ENCODE peak calls at places on chromosomes 7 and 10, in nine cellular contexts. One of them, this sample, is unnamed.

GRCh38 chr7:64045301-64046040 is at the start of gene ZNF727:
- DNase-seq in Peyer's patch: no peak
- DNase-seq in tibial nerve: peak
- DNase-seq in endothelial cell of umbilical vein: no peak
- DNase-seq in A549: no peak
- DNase-seq in body of pancreas: peak
- DNase-seq in uterus: peak
- DNase-seq in heart left ventricle: peak
- DNase-seq in gastrocnemius medialis: peak
- DNase-seq in this sample: no peak

GRCh38 chr10:113872139-113873030 is 17.9 kb downstream of the NHLRC2 start:
- DNase-seq in A549: no peak
- DNase-seq in Peyer's patch: no peak
- DNase-seq in gastrocnemius medialis: no peak
- DNase-seq in endothelial cell of umbilical vein: no peak
- DNase-seq in body of pancreas: no peak
- DNase-seq in uterus: no peak
- DNase-seq in tibial nerve: no peak
- DNase-seq in heart left ventricle: no peak
- DNase-seq in this sample: peak

GRCh38 chr10:101774589-101775272 is 1.2 kb downstream of the FGF8 start:
- DNase-seq in Peyer's patch: peak
- DNase-seq in endothelial cell of umbilical vein: no peak
- DNase-seq in A549: no peak
- DNase-seq in gastrocnemius medialis: no peak
- DNase-seq in body of pancreas: no peak
- DNase-seq in heart left ventricle: no peak
- DNase-seq in uterus: no peak
- DNase-seq in tibial nerve: no peak
- DNase-seq in this sample: no peak

GRCh38 chr10:98337484-98337883 is 69.5 kb upstream of the LOXL4 start:
- DNase-seq in A549: no peak
- DNase-seq in body of pancreas: no peak
- DNase-seq in endothelial cell of umbilical vein: no peak
- DNase-seq in heart left ventricle: no peak
- DNase-seq in gastrocnemius medialis: no peak
- DNase-seq in Peyer's patch: no peak
- DNase-seq in tibial nerve: no peak
- DNase-seq in uterus: no peak
- DNase-seq in this sample: no peak

GRCh38 chr7:102040569-102040968 is 223.1 kb downstream of the CUX1 start:
- DNase-seq in gastrocnemius medialis: no peak
- DNase-seq in endothelial cell of umbilical vein: no peak
- DNase-seq in uterus: no peak
- DNase-seq in heart left ventricle: peak
- DNase-seq in Peyer's patch: no peak
- DNase-seq in body of pancreas: no peak
- DNase-seq in A549: no peak
- DNase-seq in tibial nerve: no peak
- DNase-seq in this sample: no peak

GRCh38 chr7:467393-467828 is 52.2 kb downstream of the PDGFA start:
- DNase-seq in gastrocnemius medialis: peak
- DNase-seq in uterus: peak
- DNase-seq in tibial nerve: no peak
- DNase-seq in A549: no peak
- DNase-seq in body of pancreas: no peak
- DNase-seq in Peyer's patch: peak
- DNase-seq in heart left ventricle: no peak
- DNase-seq in endothelial cell of umbilical vein: no peak
- DNase-seq in this sample: no peak

GRCh38 chr10:1154531-1154930 is 98.3 kb downstream of the WDR37 start:
- DNase-seq in gastrocnemius medialis: no peak
- DNase-seq in endothelial cell of umbilical vein: no peak
- DNase-seq in uterus: no peak
- DNase-seq in Peyer's patch: peak
- DNase-seq in A549: no peak
- DNase-seq in tibial nerve: no peak
- DNase-seq in body of pancreas: no peak
- DNase-seq in heart left ventricle: no peak
- DNase-seq in this sample: no peak

GRCh38 chr7:23759556-23760391 is 49.8 kb downstream of the STK31 start:
- DNase-seq in gastrocnemius medialis: no peak
- DNase-seq in heart left ventricle: no peak
- DNase-seq in tibial nerve: no peak
- DNase-seq in uterus: no peak
- DNase-seq in body of pancreas: peak
- DNase-seq in endothelial cell of umbilical vein: peak
- DNase-seq in A549: no peak
- DNase-seq in Peyer's patch: no peak
- DNase-seq in this sample: no peak

GRCh38 chr10:73937333-73938020 is 26.5 kb downstream of the PLAU start:
- DNase-seq in body of pancreas: no peak
- DNase-seq in tibial nerve: no peak
- DNase-seq in Peyer's patch: no peak
- DNase-seq in heart left ventricle: peak
- DNase-seq in A549: no peak
- DNase-seq in endothelial cell of umbilical vein: no peak
- DNase-seq in gastrocnemius medialis: peak
- DNase-seq in uterus: no peak
- DNase-seq in this sample: no peak

GRCh38 chr10:31912289-31912688 is 16.3 kb downstream of the ARHGAP12 start:
- DNase-seq in heart left ventricle: no peak
- DNase-seq in tibial nerve: no peak
- DNase-seq in body of pancreas: no peak
- DNase-seq in endothelial cell of umbilical vein: no peak
- DNase-seq in gastrocnemius medialis: no peak
- DNase-seq in Peyer's patch: no peak
- DNase-seq in A549: no peak
- DNase-seq in uterus: no peak
- DNase-seq in this sample: no peak

GRCh38 chr7:920351-921070 is 34.0 kb downstream of the ADAP1 start:
- DNase-seq in uterus: peak
- DNase-seq in gastrocnemius medialis: peak
- DNase-seq in endothelial cell of umbilical vein: no peak
- DNase-seq in Peyer's patch: peak
- DNase-seq in A549: no peak
- DNase-seq in body of pancreas: peak
- DNase-seq in tibial nerve: peak
- DNase-seq in heart left ventricle: peak
- DNase-seq in this sample: no peak

GRCh38 chr7:143049380-143049779 is 2.8 kb upstream of the OR6V1 start:
- DNase-seq in tibial nerve: no peak
- DNase-seq in Peyer's patch: no peak
- DNase-seq in heart left ventricle: peak
- DNase-seq in A549: no peak
- DNase-seq in body of pancreas: no peak
- DNase-seq in gastrocnemius medialis: no peak
- DNase-seq in endothelial cell of umbilical vein: no peak
- DNase-seq in uterus: no peak
- DNase-seq in this sample: no peak

GRCh38 chr10:62048919-62049636 is 147.6 kb downstream of the ARID5B start:
- DNase-seq in A549: peak
- DNase-seq in gastrocnemius medialis: peak
- DNase-seq in Peyer's patch: peak
- DNase-seq in uterus: peak
- DNase-seq in body of pancreas: peak
- DNase-seq in endothelial cell of umbilical vein: peak
- DNase-seq in heart left ventricle: peak
- DNase-seq in tibial nerve: peak
- DNase-seq in this sample: no peak
- TF ChIP-seq POLR2A in A549: peak
- TF ChIP-seq POLR2A in gastrocnemius medialis: peak
- TF ChIP-seq POLR2A in Peyer's patch: peak
- TF ChIP-seq POLR2A in uterus: peak
- TF ChIP-seq POLR2A in body of pancreas: no peak
- TF ChIP-seq POLR2A in endothelial cell of umbilical vein: peak
- TF ChIP-seq POLR2A in heart left ventricle: peak
- TF ChIP-seq POLR2A in tibial nerve: peak
- TF ChIP-seq POLR2A in this sample: no peak

GRCh38 chr10:50417906-50418697 is 166.8 kb upstream of the ASAH2 start:
- DNase-seq in body of pancreas: peak
- DNase-seq in A549: peak
- DNase-seq in heart left ventricle: peak
- DNase-seq in Peyer's patch: peak
- DNase-seq in tibial nerve: peak
- DNase-seq in uterus: peak
- DNase-seq in endothelial cell of umbilical vein: peak
- DNase-seq in gastrocnemius medialis: peak
- DNase-seq in this sample: peak
- TF ChIP-seq POLR2A in body of pancreas: peak
- TF ChIP-seq POLR2A in A549: no peak
- TF ChIP-seq POLR2A in heart left ventricle: no peak
- TF ChIP-seq POLR2A in Peyer's patch: peak
- TF ChIP-seq POLR2A in tibial nerve: peak
- TF ChIP-seq POLR2A in uterus: no peak
- TF ChIP-seq POLR2A in endothelial cell of umbilical vein: peak
- TF ChIP-seq POLR2A in gastrocnemius medialis: no peak
- TF ChIP-seq POLR2A in this sample: peak

GRCh38 chr7:75986147-75986781 is 8.1 kb downstream of the TMEM120A start:
- DNase-seq in heart left ventricle: no peak
- DNase-seq in uterus: no peak
- DNase-seq in A549: no peak
- DNase-seq in body of pancreas: no peak
- DNase-seq in gastrocnemius medialis: peak
- DNase-seq in tibial nerve: no peak
- DNase-seq in Peyer's patch: no peak
- DNase-seq in endothelial cell of umbilical vein: no peak
- DNase-seq in this sample: no peak

GRCh38 chr7:75989084-75989725 is 5.2 kb downstream of the TMEM120A start:
- DNase-seq in body of pancreas: peak
- DNase-seq in gastrocnemius medialis: peak
- DNase-seq in uterus: no peak
- DNase-seq in heart left ventricle: peak
- DNase-seq in A549: no peak
- DNase-seq in tibial nerve: no peak
- DNase-seq in endothelial cell of umbilical vein: peak
- DNase-seq in Peyer's patch: no peak
- DNase-seq in this sample: no peak

GRCh38 chr7:75989726-75990388 is 4.5 kb downstream of the TMEM120A start:
- DNase-seq in gastrocnemius medialis: peak
- DNase-seq in heart left ventricle: peak
- DNase-seq in tibial nerve: no peak
- DNase-seq in uterus: no peak
- DNase-seq in A549: no peak
- DNase-seq in Peyer's patch: no peak
- DNase-seq in endothelial cell of umbilical vein: no peak
- DNase-seq in body of pancreas: peak
- DNase-seq in this sample: no peak

GRCh38 chr7:75987026-75987804 is 7.2 kb downstream of the TMEM120A start:
- DNase-seq in A549: no peak
- DNase-seq in uterus: peak
- DNase-seq in tibial nerve: no peak
- DNase-seq in gastrocnemius medialis: peak
- DNase-seq in body of pancreas: peak
- DNase-seq in endothelial cell of umbilical vein: no peak
- DNase-seq in heart left ventricle: no peak
- DNase-seq in Peyer's patch: no peak
- DNase-seq in this sample: no peak

DNA sequence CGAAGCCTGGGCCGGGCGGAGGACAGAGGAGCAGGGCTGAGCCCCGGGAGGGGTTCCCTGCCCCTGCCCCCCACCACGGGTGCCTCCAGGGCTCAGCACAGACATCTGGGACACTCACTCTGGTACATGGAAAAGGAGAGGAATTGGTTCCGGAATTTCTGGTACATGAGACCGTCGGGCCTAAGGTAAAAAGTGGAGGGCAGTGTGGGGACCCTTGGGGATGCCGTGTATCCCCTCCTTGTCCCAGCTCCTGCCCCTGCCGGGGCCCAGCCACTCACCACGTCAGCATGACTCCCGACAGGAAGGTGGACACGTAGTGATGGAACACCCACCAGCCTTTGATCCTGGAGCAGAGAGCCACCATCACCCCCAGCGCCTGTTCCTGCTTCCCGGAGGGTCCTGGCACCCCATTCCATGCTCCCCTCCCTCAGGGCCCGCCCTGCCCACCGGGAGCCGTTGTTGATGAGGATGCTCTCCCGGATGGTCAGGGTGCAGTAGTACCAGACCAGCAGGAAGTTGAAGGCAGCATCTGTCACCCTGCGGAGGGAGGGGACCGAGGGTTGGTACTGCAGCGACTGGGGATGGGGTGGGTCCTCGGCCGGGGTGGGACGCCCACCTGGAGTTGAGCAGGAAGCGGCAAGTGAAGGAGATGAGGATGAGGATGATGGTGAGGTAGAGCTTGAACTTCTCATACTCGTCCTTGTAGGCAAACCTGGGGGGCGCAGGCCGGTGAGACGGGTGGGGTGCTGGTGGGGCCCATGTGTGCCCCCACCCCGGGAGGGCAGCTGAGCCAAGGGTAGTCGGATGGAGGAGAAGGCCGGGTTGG is 6.4 kb downstream of the TMEM120A start:
- DNase-seq in gastrocnemius medialis: peak
- DNase-seq in Peyer's patch: no peak
- DNase-seq in uterus: peak
- DNase-seq in A549: no peak
- DNase-seq in heart left ventricle: no peak
- DNase-seq in tibial nerve: no peak
- DNase-seq in body of pancreas: no peak
- DNase-seq in endothelial cell of umbilical vein: no peak
- DNase-seq in this sample: no peak
- TF ChIP-seq POLR2A in gastrocnemius medialis: no peak
- TF ChIP-seq POLR2A in Peyer's patch: no peak
- TF ChIP-seq POLR2A in uterus: no peak
- TF ChIP-seq POLR2A in A549: no peak
- TF ChIP-seq POLR2A in heart left ventricle: no peak
- TF ChIP-seq POLR2A in tibial nerve: no peak
- TF ChIP-seq POLR2A in body of pancreas: no peak
- TF ChIP-seq POLR2A in endothelial cell of umbilical vein: no peak
- TF ChIP-seq POLR2A in this sample: no peak

GRCh38 chr10:91162050-91162494 is 58.4 kb upstream of the PCGF5 start:
- DNase-seq in gastrocnemius medialis: no peak
- DNase-seq in tibial nerve: no peak
- DNase-seq in A549: peak
- DNase-seq in uterus: no peak
- DNase-seq in endothelial cell of umbilical vein: no peak
- DNase-seq in Peyer's patch: peak
- DNase-seq in body of pancreas: no peak
- DNase-seq in heart left ventricle: peak
- DNase-seq in this sample: peak

GRCh38 chr10:91164520-91165065 is 55.9 kb upstream of the PCGF5 start:
- DNase-seq in tibial nerve: no peak
- DNase-seq in endothelial cell of umbilical vein: no peak
- DNase-seq in A549: no peak
- DNase-seq in Peyer's patch: no peak
- DNase-seq in gastrocnemius medialis: no peak
- DNase-seq in heart left ventricle: no peak
- DNase-seq in body of pancreas: no peak
- DNase-seq in uterus: no peak
- DNase-seq in this sample: peak

GRCh38 chr10:91163709-91164474 is 56.6 kb upstream of the PCGF5 start:
- DNase-seq in body of pancreas: peak
- DNase-seq in uterus: peak
- DNase-seq in endothelial cell of umbilical vein: peak
- DNase-seq in Peyer's patch: peak
- DNase-seq in gastrocnemius medialis: peak
- DNase-seq in A549: peak
- DNase-seq in heart left ventricle: peak
- DNase-seq in tibial nerve: peak
- DNase-seq in this sample: peak

GRCh38 chr10:91163269-91163708 is 57.2 kb upstream of the PCGF5 start:
- DNase-seq in endothelial cell of umbilical vein: peak
- DNase-seq in heart left ventricle: peak
- DNase-seq in uterus: peak
- DNase-seq in Peyer's patch: peak
- DNase-seq in body of pancreas: peak
- DNase-seq in gastrocnemius medialis: peak
- DNase-seq in tibial nerve: peak
- DNase-seq in A549: peak
- DNase-seq in this sample: peak

GRCh38 chr10:91162495-91163268 is 57.8 kb upstream of the PCGF5 start:
- DNase-seq in A549: peak
- DNase-seq in Peyer's patch: peak
- DNase-seq in endothelial cell of umbilical vein: peak
- DNase-seq in heart left ventricle: peak
- DNase-seq in body of pancreas: peak
- DNase-seq in uterus: peak
- DNase-seq in gastrocnemius medialis: peak
- DNase-seq in tibial nerve: peak
- DNase-seq in this sample: peak
- TF ChIP-seq POLR2A in A549: peak
- TF ChIP-seq POLR2A in Peyer's patch: no peak
- TF ChIP-seq POLR2A in endothelial cell of umbilical vein: no peak
- TF ChIP-seq POLR2A in heart left ventricle: no peak
- TF ChIP-seq POLR2A in body of pancreas: peak
- TF ChIP-seq POLR2A in uterus: peak
- TF ChIP-seq POLR2A in gastrocnemius medialis: peak
- TF ChIP-seq POLR2A in tibial nerve: peak
- TF ChIP-seq POLR2A in this sample: peak

This sample was measured in erythroblast.